ENCODE peak calls at places on chromosome 10, in four cellular contexts. B is choroid plexus epithelial cell, C is Caco-2, S is coronary artery. D is an unnamed sample.
A peak's percentile ranks its signal among the peaks of the same experiment; 100 is the strongest.

GRCh38 chr10:1378473-1378872 is 322.3 kb downstream of the WDR37 start:
- DNase-seq in B (no peak), S (peak; percentile 47), C (no peak), D (no peak)

GRCh38 chr10:1253476-1254353 is 197.5 kb downstream of the WDR37 start:
- DNase-seq in C (no peak), B (no peak), S (no peak), D (no peak)

GRCh38 chr10:61935085-61935484 is 33.6 kb downstream of the ARID5B start:
- DNase-seq in B (no peak), C (no peak), S (no peak), D (no peak)

GRCh38 chr10:28984431-28984830 is 304.4 kb upstream of the LYZL1 start:
- DNase-seq in S (peak; percentile 94), B (peak; percentile 93), C (no peak), D (peak; percentile 65)

GRCh38 chr10:53579773-53580172 is 807.2 kb upstream of the MBL2 start:
- DNase-seq in B (no peak), S (no peak), C (no peak), D (no peak)

GRCh38 chr10:110739811-110740271 is 95.7 kb downstream of the RBM20 start:
- DNase-seq in C (no peak), S (no peak), B (peak; percentile 33), D (no peak)

GRCh38 chr10:32957341-32958084 is 517 bp downstream of the ITGB1 start:
- DNase-seq in S (peak; percentile 84), C (peak; percentile 57), B (no peak), D (no peak)

GRCh38 chr10:100733319-100733718 is 12.1 kb upstream of the PAX2 start:
- DNase-seq in S (no peak), C (no peak), B (no peak), D (no peak)

GRCh38 chr10:64209574-64209973 is 688.4 kb downstream of the REEP3 start:
- DNase-seq in C (no peak), S (no peak), B (peak; percentile 1), D (peak; percentile 24)

GRCh38 chr10:107056160-107056559 is 108.3 kb downstream of the SORCS1 start:
- DNase-seq in B (no peak), S (no peak), C (no peak), D (no peak)

GRCh38 chr10:133346413-133346812 is 760 bp upstream of the PRAP1 start:
- DNase-seq in B (no peak), C (no peak), S (no peak), D (no peak)

GRCh38 chr10:10038358-10038757 is 979.3 kb upstream of the CELF2 start:
- DNase-seq in S (no peak), C (no peak), B (peak; percentile 69), D (no peak)

GRCh38 chr10:116891208-116891607 is 41.9 kb downstream of the ENO4 start:
- DNase-seq in C (no peak), S (no peak), B (peak; percentile 96), D (peak; percentile 91)

GRCh38 chr10:86261933-86262665 is 104.5 kb downstream of the GRID1 start:
- DNase-seq in S (peak; percentile 56), B (peak; percentile 1), C (no peak), D (no peak)

GRCh38 chr10:115727114-115727513 is 545.9 kb downstream of the GFRA1 start:
- DNase-seq in S (no peak), C (no peak), B (no peak), D (no peak)

GRCh38 chr10:102605712-102606111 is 38.6 kb upstream of the TRIM8 start:
- DNase-seq in B (no peak), S (no peak), C (no peak), D (no peak)

GRCh38 chr10:44426247-44427034 is 41.5 kb upstream of the CXCL12 start:
- DNase-seq in B (no peak), S (no peak), C (no peak), D (no peak)

GRCh38 chr10:73850863-73851461 is 23.4 kb downstream of the CAMK2G start:
- DNase-seq in S (peak; percentile 94), C (no peak), B (peak; percentile 89), D (peak; percentile 52)

GRCh38 chr10:84095821-84096497 is 43.4 kb upstream of the GHITM start:
- DNase-seq in B (peak; percentile 34), S (no peak), C (no peak), D (no peak)

GRCh38 chr10:79438699-79439085 is 6.7 kb downstream of the ZCCHC24 start:
- DNase-seq in S (no peak), B (no peak), C (no peak), D (no peak)

GRCh38 chr10:79437111-79437814 is 8.2 kb downstream of the ZCCHC24 start:
- DNase-seq in B (no peak), C (no peak), S (no peak), D (no peak)

GRCh38 chr10:79436066-79436849 is 9.2 kb downstream of the ZCCHC24 start:
- DNase-seq in S (no peak), C (no peak), B (no peak), D (no peak)

GRCh38 chr10:79436850-79437103 is 8.6 kb downstream of the ZCCHC24 start:
- DNase-seq in B (no peak), C (no peak), S (no peak), D (no peak)

GRCh38 chr10:79438021-79438698 is 7.3 kb downstream of the ZCCHC24 start:
- DNase-seq in S (peak; percentile 67), C (no peak), B (no peak), D (no peak)
- TF ChIP-seq CTCF in S (no peak), C (no peak), B (peak; percentile 43), D (peak; percentile 43)

DNA sequence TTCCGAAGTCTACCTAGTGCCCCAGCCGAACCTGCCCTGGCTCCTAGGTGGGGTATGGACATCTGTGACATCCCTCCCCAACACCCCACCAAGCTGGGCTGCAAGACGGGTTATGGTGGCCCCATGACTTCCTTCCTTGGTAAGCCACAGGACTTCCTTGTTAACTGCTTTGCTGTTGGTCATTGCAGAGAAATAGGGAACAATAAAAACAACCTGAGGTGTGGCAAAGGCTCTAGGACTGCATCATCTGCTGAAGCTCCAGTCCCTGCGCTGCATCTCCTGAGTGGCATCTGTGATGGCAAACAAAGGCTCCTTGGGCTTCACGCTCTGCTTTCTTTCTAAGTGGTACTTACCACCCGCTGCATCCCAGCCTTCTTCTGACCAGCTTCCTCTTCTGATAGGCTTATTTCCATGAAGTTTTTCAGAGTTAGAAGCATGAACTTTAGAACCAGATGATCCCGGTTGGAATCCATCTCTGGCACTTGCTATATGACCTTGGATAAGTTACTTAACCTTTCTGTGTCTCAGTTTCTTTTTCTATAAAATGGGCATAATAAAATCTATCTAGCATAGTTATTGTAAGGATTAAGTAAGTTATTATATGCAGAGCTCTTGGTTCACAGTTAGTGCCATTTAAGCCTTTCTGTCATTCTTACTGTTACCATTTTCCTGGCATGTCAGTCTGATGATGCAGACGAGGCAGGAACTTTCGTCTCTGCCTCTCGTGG is 216.8 kb downstream of the RPS24 start:
- DNase-seq in S (no peak), C (no peak), B (no peak), D (no peak)
- H3K4me3 ChIP-seq in S (no peak overlapping the region), C (no peak overlapping the region), B (no peak overlapping the region), D (no peak overlapping the region)

GRCh38 chr10:87816842-87817178 is 1.2 kb downstream of the ATAD1 start:
- DNase-seq in S (no peak), B (no peak), C (no peak), D (no peak)

GRCh38 chr10:87817291-87817872 is 644 bp downstream of the ATAD1 start:
- DNase-seq in S (no peak), B (peak; percentile 15), C (no peak), D (no peak)

GRCh38 chr10:87819274-87819585 is 1.2 kb upstream of the ATAD1 start:
- DNase-seq in S (no peak), B (no peak), C (no peak), D (no peak)

GRCh38 chr10:87818505-87819273 is 663 bp upstream of the ATAD1 start:
- DNase-seq in C (peak; percentile 36), B (peak; percentile 47), S (no peak), D (no peak)

DNA sequence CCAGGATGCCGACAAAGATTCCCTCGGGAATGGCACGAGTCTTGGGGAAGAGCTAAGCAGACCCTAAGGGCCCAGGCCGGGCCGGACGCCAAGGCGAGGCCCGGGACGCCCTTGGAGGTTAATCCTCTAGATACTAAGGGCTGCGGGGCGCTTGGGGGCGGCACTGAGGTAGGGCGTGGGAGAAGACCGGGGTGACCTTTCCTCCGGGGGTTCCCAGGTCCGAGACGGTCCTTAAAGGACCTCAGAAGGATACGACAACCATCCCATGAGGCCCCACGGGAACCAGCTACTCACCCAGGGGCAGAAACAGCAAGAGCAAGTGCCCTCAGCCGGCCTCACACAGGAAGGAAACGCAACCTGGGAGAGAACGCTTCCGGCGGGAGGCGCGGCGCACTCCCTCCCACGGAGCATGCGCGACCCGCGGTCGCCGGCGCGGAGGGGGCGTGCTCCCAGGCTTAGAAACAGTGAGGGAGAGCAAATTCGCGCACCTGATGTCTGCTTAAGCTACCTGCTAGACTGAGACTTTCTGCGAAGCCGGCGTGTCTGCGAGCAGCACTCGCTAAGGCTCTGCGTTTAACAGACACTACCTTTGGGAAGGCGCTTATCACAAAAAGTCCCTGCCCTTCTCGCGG is at the start of gene ATAD1:
- DNase-seq in C (peak; percentile 91), B (peak; percentile 83), S (peak; percentile 84), D (peak; percentile 32)
- TF ChIP-seq CTCF in C (peak; percentile 30), B (peak; percentile 50), S (no peak), D (peak; percentile 45)

DNA sequence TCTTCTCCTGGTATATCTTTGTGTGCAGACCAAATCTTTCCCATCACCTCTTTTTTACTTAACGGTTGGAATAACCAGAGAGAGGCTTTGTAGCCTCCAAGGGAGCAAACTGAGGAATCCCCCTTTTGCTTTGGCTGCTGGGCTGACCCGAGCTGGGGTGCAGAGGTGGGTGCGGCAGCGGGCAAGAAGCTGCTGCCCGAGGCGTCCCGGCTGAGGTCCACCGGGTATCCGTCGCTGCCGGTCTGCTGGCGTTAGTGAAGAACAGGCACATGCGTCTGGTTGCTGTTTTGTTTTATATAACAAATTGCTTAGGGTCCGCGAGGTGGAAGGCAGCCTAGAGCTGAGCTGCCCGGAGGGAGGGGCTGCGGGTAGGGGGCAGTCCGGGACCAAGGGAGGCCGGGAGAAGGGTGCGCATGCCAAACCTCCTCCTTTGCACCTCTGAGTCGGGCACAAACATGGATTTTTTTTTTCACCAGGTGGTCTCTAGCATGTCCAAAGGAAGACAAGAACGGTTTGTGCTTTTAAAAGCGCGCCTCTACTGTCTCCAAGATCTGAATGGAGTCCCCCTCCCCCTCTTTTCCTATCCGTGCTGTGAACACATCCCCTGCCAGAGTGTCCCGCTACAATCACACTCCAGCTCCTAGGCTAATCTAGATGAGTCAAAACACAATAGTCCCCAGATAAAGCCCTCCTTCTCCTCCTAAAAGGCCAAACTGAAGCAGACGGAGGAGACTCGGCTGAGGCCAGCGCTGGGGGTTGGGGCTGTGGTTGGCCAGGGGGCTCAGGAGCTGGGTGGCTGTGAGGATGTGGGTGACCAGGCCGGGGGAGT is 6.8 kb upstream of the GATA3 start:
- DNase-seq in B (no peak), S (no peak), C (no peak), D (no peak)
- H3K4me3 ChIP-seq in B (no peak overlapping the region), S (no peak overlapping the region), C (no peak overlapping the region), D (no peak overlapping the region)

DNA sequence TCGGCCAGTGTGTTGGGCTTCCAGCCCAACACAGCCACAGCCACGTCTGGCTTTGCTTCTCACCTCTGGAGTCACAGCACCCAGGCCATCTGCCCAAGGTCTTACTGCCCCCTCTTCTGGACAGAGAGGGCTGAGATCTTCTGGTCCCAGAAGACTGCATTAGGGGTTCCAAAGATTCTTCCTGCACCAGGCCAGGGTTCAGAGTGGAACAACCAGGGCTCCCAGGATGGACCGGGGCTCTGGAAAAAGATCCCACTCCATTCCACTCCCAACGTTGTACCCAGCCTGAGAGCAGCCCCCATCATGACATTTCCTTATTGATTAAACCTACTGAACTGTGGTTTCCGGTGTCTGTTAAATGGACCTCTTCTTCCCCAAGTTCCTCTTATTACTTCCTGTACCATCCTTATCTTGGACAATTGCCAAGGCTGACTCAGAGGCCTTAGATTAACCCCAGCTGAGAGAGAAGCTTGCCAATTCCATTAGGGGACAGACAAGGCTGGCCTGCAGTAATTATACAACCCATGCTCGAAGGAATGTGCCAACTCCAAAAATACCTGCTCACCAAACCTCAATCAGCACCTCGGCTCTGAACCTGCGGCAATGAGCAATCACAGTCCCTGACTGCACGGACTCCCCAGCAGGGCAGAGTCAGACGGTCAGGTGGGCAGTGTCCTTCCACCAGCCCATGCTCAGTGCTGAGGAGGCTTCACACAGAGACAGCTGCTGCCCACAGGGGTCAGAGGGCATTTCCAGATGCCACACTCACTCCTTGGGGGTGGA is 47.9 kb upstream of the NPFFR1 start:
- DNase-seq in C (no peak), B (peak; percentile 96), S (no peak), D (peak; percentile 91)
- TF ChIP-seq CTCF in C (peak; percentile 38), B (peak; percentile 60), S (no peak), D (peak; percentile 41)

D was measured in astrocyte of the cerebellum.